ENCODE peak calls at places on chromosomes 13 and 19, in ten cellular contexts. Y is K562, Z is adrenal gland, T is heart left ventricle, O is body of pancreas, D is transverse colon, P is NB4, C is spleen, M is ovary, X is breast epithelium. J is an unnamed sample.

GRCh38 chr19:52638601-52639000 is 446 bp upstream of the ZNF83 start:
- DNase-seq in Y (peak), Z (peak), T (peak), O (peak), D (peak), P (no peak), C (peak), M (no peak), X (no peak), J (no peak)

GRCh38 chr13:98664047-98664446 is 87.1 kb upstream of the STK24 start:
- DNase-seq in Y (no peak), Z (no peak), T (no peak), O (no peak), D (no peak), P (no peak), C (no peak), M (no peak), X (no peak), J (no peak)

GRCh38 chr19:45171211-45171623 is 6.8 kb downstream of the TRAPPC6A start:
- DNase-seq in Y (no peak), Z (no peak), T (no peak), O (no peak), D (no peak), P (no peak), C (no peak), M (no peak), X (no peak), J (no peak)

GRCh38 chr19:33685541-33685940 is 63.8 kb downstream of the CHST8 start:
- DNase-seq in Y (no peak), Z (no peak), T (no peak), O (no peak), D (no peak), P (no peak), C (peak), M (no peak), X (peak), J (no peak)

GRCh38 chr13:46588019-46588418 is 35.0 kb downstream of the LRCH1 start:
- DNase-seq in Y (no peak), Z (no peak), T (no peak), O (no peak), D (no peak), P (no peak), C (no peak), M (no peak), X (no peak), J (no peak)

GRCh38 chr19:50693064-50693975 is 26.3 kb downstream of the SHANK1 start:
- DNase-seq in Y (no peak), Z (no peak), T (no peak), O (no peak), D (no peak), P (no peak), C (no peak), M (no peak), X (no peak), J (no peak)

GRCh38 chr19:33442706-33443105 is 69.2 kb downstream of the CEBPG start:
- DNase-seq in Y (no peak), Z (no peak), T (no peak), O (no peak), D (no peak), P (no peak), C (peak), M (no peak), X (peak), J (no peak)

GRCh38 chr13:20457670-20458069 is 68.0 kb downstream of the CRYL1 start:
- DNase-seq in Y (no peak), Z (no peak), T (no peak), O (no peak), D (no peak), P (no peak), C (no peak), M (no peak), X (no peak), J (no peak)

GRCh38 chr19:43504426-43505185 is at the start of gene PHLDB3:
- DNase-seq in Y (peak), Z (peak), T (peak), O (peak), D (peak), P (no peak), C (peak), M (peak), X (peak), J (no peak)

GRCh38 chr13:77544765-77545316 is 9.3 kb downstream of the SCEL start:
- DNase-seq in Y (no peak), Z (no peak), T (no peak), O (no peak), D (no peak), P (no peak), C (no peak), M (no peak), X (no peak), J (no peak)

GRCh38 chr13:79382545-79383275 is 23.3 kb downstream of the RBM26 start:
- DNase-seq in Y (no peak), Z (no peak), T (no peak), O (no peak), D (no peak), P (no peak), C (no peak), M (no peak), X (no peak), J (peak)

GRCh38 chr19:4559569-4559968 is at the start of gene SEMA6B:
- DNase-seq in Y (no peak), Z (peak), T (peak), O (no peak), D (no peak), P (no peak), C (peak), M (no peak), X (no peak), J (no peak)
- TF ChIP-seq POLR2A in Y (no peak), Z (no peak), T (peak), O (peak), D (peak), P (no peak), C (no peak), M (no peak), X (no peak), J (no peak)

GRCh38 chr19:11987405-11988231 is 22.8 kb downstream of the ZNF763 start:
- DNase-seq in Y (peak), Z (peak), T (peak), O (peak), D (peak), P (peak), C (peak), M (peak), X (peak), J (peak)
- TF ChIP-seq POLR2A in Y (peak), Z (peak), T (peak), O (peak), D (peak), P (peak), C (no peak), M (peak), X (no peak), J (peak)

GRCh38 chr19:3109491-3109890 is 15.3 kb downstream of the GNA11 start:
- DNase-seq in Y (no peak), Z (no peak), T (no peak), O (peak), D (no peak), P (no peak), C (no peak), M (no peak), X (no peak), J (no peak)
- TF ChIP-seq POLR2A in Y (no peak), Z (no peak), T (no peak), O (no peak), D (no peak), P (no peak), C (no peak), M (no peak), X (no peak), J (no peak)

GRCh38 chr19:47754206-47755064 is 9.1 kb downstream of the NOP53 start:
- DNase-seq in Y (no peak), Z (no peak), T (no peak), O (no peak), D (no peak), P (no peak), C (no peak), M (no peak), X (no peak), J (no peak)

GRCh38 chr19:47756953-47757608 is 11.7 kb downstream of the NOP53 start:
- DNase-seq in Y (no peak), Z (no peak), T (no peak), O (peak), D (peak), P (peak), C (no peak), M (no peak), X (no peak), J (no peak)

GRCh38 chr19:47755065-47755761 is 9.9 kb downstream of the NOP53 start:
- DNase-seq in Y (no peak), Z (no peak), T (no peak), O (no peak), D (no peak), P (no peak), C (no peak), M (no peak), X (no peak), J (no peak)

GRCh38 chr19:47756627-47756929 is 11.2 kb downstream of the NOP53 start:
- DNase-seq in Y (no peak), Z (no peak), T (no peak), O (no peak), D (no peak), P (no peak), C (no peak), M (no peak), X (no peak), J (no peak)

DNA sequence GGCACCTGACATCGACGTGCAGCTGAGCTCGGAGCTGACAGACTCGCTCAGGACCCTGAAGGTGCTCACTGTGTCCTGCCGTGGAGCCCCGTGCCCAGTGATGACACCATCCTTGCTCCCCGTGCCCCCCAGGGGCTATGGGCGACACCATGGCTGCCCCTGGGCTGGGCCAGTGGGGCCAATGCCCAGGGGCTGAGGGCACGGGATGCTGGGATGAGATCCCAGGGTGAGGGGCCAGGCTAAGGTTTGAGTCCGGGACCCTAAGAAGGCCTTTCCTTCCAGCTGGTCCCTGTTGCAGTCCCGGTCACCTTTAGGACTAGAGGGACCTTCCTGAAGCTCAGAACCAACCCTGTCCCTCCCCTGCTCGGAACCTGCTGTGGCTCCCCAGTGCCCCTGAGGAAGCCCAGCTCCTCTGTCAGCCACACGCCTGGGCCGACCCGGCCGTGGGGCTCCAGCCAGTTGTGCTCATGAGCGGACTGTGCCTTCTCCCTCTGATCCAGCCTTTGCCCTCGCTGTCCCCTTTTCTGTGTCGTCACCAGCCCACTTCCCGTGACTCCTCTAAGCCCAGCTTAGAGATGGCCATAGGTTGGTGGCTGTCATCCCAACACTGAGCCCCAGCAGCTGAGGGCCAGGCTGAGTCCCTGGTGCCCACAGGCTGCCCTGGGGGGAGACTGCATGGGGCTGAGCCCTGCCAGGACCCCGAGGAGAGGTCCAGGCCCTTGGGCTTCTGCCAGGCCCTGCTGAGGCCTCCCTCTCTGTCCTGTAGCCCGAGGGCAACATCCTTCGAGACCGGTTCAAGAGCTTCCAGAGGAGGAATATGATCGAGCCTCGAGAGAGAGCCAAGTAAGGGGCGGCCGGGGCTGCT is 10.6 kb downstream of the NOP53 start:
- DNase-seq in Y (no peak), Z (no peak), T (no peak), O (no peak), D (no peak), P (peak), C (no peak), M (no peak), X (no peak), J (no peak)
- TF ChIP-seq POLR2A in Y (no peak), Z (no peak), T (no peak), O (no peak), D (no peak), P (no peak), C (no peak), M (no peak), X (no peak), J (no peak)

GRCh38 chr13:52450012-52450792 is at the start of gene VPS36:
- DNase-seq in Y (peak), Z (peak), T (peak), O (peak), D (peak), P (peak), C (peak), M (peak), X (peak), J (peak)
- TF ChIP-seq POLR2A in Y (peak), Z (peak), T (peak), O (peak), D (peak), P (peak), C (peak), M (peak), X (peak), J (peak)

GRCh38 chr19:3981373-3981735 is 3.9 kb downstream of the EEF2 start:
- DNase-seq in Y (no peak), Z (no peak), T (no peak), O (no peak), D (no peak), P (peak), C (no peak), M (no peak), X (no peak), J (no peak)

GRCh38 chr19:3981736-3982681 is 3.3 kb downstream of the EEF2 start:
- DNase-seq in Y (no peak), Z (no peak), T (peak), O (no peak), D (no peak), P (no peak), C (peak), M (no peak), X (no peak), J (no peak)

GRCh38 chr19:3979289-3979673 is 6.0 kb downstream of the EEF2 start:
- DNase-seq in Y (peak), Z (no peak), T (peak), O (no peak), D (no peak), P (no peak), C (no peak), M (peak), X (no peak), J (no peak)

GRCh38 chr19:3979674-3980352 is 5.5 kb downstream of the EEF2 start:
- DNase-seq in Y (peak), Z (no peak), T (peak), O (no peak), D (no peak), P (peak), C (no peak), M (peak), X (no peak), J (no peak)

GRCh38 chr19:3980353-3981251 is 4.7 kb downstream of the EEF2 start:
- DNase-seq in Y (peak), Z (no peak), T (peak), O (no peak), D (no peak), P (no peak), C (no peak), M (peak), X (no peak), J (no peak)
- TF ChIP-seq POLR2A in Y (peak), Z (no peak), T (no peak), O (no peak), D (no peak), P (no peak), C (no peak), M (no peak), X (no peak), J (no peak)

DNA sequence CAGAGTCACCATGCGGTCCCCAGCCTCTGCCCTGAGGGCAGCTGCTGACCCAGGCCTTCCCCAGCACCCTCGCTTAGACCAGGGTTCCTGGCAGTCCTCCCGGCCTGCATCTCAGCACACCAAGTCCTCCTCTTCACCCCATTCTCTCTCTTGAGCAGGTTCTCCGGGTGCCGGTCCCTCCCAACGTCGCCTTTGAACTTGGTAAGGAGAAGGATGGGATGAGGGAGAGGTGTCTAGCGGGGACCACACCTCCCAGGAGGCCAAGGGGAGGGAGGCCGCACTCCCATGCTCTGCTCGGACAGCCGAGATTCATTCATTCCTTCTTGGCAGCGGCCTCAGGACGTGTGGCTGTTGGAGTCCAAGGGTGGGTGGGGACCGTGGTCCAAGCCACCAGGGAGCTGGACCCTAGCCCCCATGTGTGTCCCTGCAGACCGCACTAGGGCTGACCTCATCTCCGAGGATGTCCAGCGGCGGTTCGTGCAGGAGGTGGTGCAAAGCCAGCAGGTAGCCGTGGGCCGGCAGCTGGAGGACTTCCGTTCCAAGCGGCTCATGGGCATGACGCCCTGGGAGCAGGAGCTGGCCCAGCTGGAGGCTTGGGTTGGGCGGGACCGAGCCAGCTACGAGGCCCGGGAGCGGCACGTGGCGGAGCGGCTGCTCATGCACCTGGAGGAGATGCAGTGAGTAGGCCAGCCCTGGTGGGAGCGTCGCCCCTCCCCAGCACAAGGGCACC is 9.4 kb downstream of the ARHGEF1 start:
- DNase-seq in Y (no peak), Z (no peak), T (no peak), O (no peak), D (no peak), P (no peak), C (no peak), M (no peak), X (no peak), J (no peak)
- TF ChIP-seq POLR2A in Y (no peak), Z (no peak), T (no peak), O (no peak), D (no peak), P (no peak), C (no peak), M (no peak), X (no peak), J (no peak)

DNA sequence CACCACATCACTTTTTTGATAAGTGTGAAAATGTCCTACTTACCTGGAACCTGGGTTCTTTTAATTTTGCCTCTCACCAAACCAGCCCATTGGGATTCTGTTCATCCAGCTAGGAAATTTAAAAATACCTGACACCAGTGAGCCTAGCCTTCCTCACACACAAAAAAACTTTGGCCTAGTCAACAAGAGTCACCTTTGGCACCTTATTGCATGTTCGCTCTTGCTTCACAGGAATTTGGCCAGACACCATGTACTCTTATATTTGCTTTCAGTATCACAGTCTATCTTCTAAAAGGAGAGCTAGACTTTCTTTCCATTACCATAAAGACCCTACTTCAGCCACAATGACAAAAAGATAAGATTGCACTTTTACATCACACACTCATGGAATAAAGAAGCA is 65.8 kb downstream of the ZNF257 start:
- DNase-seq in Y (no peak), Z (no peak), T (no peak), O (no peak), D (no peak), P (no peak), C (no peak), M (no peak), X (no peak), J (no peak)
- TF ChIP-seq POLR2A in Y (no peak), Z (no peak), T (no peak), O (no peak), D (no peak), P (no peak), C (no peak), M (no peak), X (no peak), J (no peak)

GRCh38 chr13:113897161-113897560 is 33.3 kb upstream of the GAS6 start:
- DNase-seq in Y (no peak), Z (no peak), T (no peak), O (no peak), D (no peak), P (no peak), C (no peak), M (no peak), X (peak), J (no peak)
- TF ChIP-seq POLR2A in Y (no peak), Z (no peak), T (no peak), O (no peak), D (no peak), P (no peak), C (no peak), M (no peak), X (no peak), J (no peak)

DNA sequence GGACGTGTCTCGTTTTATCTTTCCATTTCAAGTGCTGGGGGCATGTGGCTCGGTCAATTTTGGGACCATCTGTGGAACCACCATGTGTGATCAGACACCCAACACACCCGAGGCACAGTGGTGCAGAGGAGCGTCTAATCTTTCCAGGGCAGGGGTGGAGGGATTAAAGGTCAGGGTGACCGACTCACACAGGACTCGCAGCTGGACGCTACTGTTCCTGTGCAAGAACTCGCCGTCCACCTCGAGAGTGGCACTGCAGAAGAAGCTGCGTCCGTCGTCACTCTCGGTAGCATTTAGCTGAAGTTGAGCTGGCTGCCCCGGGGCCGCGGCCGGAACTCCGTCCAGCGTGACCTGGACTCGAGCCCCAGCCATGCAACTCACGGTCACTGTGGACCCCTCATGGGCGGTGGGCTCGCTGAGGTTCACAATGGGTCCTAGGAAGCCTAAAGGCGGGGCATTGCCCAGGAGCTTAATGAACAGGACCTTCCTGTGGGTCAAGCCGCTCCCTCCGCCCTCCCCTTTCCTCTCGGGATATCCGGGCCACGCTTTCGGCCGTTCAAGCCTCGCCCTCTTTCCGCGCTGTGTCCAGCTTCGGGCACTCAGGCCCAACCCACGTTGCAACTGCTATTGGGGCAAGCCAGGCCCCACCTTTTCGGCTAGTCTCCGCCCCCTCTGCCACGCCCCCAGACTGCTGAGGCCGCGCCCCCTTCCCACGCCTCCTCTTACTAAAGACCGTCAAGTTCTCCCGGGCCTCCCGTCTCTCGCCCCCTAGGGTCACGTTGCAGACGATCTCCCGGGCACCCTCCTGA is 1.2 kb upstream of the RAVER1 start:
- DNase-seq in Y (peak), Z (peak), T (peak), O (peak), D (peak), P (peak), C (peak), M (peak), X (peak), J (peak)
- TF ChIP-seq POLR2A in Y (peak), Z (peak), T (peak), O (peak), D (peak), P (no peak), C (no peak), M (no peak), X (no peak), J (no peak)